ENCODE peak calls at places on chromosomes 2 and 18, in ten cellular contexts. One of them, this sample, is unnamed.

GRCh38 chr2:145020694-145021093 is 500.8 kb upstream of the ZEB2 start:
- DNase-seq in AG04449: no peak
- DNase-seq in gastrocnemius medialis: no peak
- DNase-seq in heart left ventricle: no peak
- DNase-seq in AG04450: no peak
- DNase-seq in PC-9: no peak
- DNase-seq in lower lobe of right lung: no peak
- DNase-seq in mammary epithelial cell: no peak
- DNase-seq in endodermal cell: no peak
- DNase-seq in heart right ventricle: no peak
- DNase-seq in this sample: no peak

GRCh38 chr2:164657129-164657528 is 35.8 kb upstream of the GRB14 start:
- DNase-seq in AG04449: peak
- DNase-seq in gastrocnemius medialis: no peak
- DNase-seq in heart left ventricle: no peak
- DNase-seq in AG04450: peak
- DNase-seq in PC-9: no peak
- DNase-seq in lower lobe of right lung: no peak
- DNase-seq in mammary epithelial cell: peak
- DNase-seq in endodermal cell: no peak
- DNase-seq in heart right ventricle: no peak
- DNase-seq in this sample: no peak

GRCh38 chr18:54515149-54515548 is 75.9 kb upstream of the DYNAP start:
- DNase-seq in AG04449: no peak
- DNase-seq in gastrocnemius medialis: no peak
- DNase-seq in heart left ventricle: no peak
- DNase-seq in AG04450: no peak
- DNase-seq in PC-9: no peak
- DNase-seq in lower lobe of right lung: no peak
- DNase-seq in mammary epithelial cell: no peak
- DNase-seq in endodermal cell: no peak
- DNase-seq in heart right ventricle: no peak
- DNase-seq in this sample: no peak

GRCh38 chr2:74092236-74092635 is 55.5 kb downstream of the BOLA3 start:
- DNase-seq in AG04449: no peak
- DNase-seq in gastrocnemius medialis: no peak
- DNase-seq in heart left ventricle: no peak
- DNase-seq in AG04450: no peak
- DNase-seq in PC-9: no peak
- DNase-seq in lower lobe of right lung: no peak
- DNase-seq in mammary epithelial cell: no peak
- DNase-seq in endodermal cell: no peak
- DNase-seq in heart right ventricle: no peak
- DNase-seq in this sample: no peak

GRCh38 chr2:71608441-71608840 is 155.1 kb downstream of the DYSF start:
- DNase-seq in AG04449: no peak
- DNase-seq in gastrocnemius medialis: peak
- DNase-seq in heart left ventricle: peak
- DNase-seq in AG04450: no peak
- DNase-seq in PC-9: no peak
- DNase-seq in lower lobe of right lung: no peak
- DNase-seq in mammary epithelial cell: no peak
- DNase-seq in endodermal cell: peak
- DNase-seq in heart right ventricle: no peak
- DNase-seq in this sample: no peak

GRCh38 chr2:57396364-57397098 is 650.1 kb upstream of the VRK2 start:
- DNase-seq in AG04449: no peak
- DNase-seq in gastrocnemius medialis: no peak
- DNase-seq in heart left ventricle: no peak
- DNase-seq in AG04450: no peak
- DNase-seq in PC-9: no peak
- DNase-seq in lower lobe of right lung: no peak
- DNase-seq in mammary epithelial cell: no peak
- DNase-seq in endodermal cell: peak
- DNase-seq in heart right ventricle: no peak
- DNase-seq in this sample: no peak

GRCh38 chr2:193808877-193809276 is 1614.1 kb upstream of the TMEFF2 start:
- DNase-seq in AG04449: no peak
- DNase-seq in gastrocnemius medialis: no peak
- DNase-seq in heart left ventricle: no peak
- DNase-seq in AG04450: no peak
- DNase-seq in PC-9: no peak
- DNase-seq in lower lobe of right lung: no peak
- DNase-seq in mammary epithelial cell: peak
- DNase-seq in endodermal cell: no peak
- DNase-seq in heart right ventricle: no peak
- DNase-seq in this sample: no peak

GRCh38 chr2:106097370-106098000 is 96.6 kb downstream of the UXS1 start:
- DNase-seq in AG04449: no peak
- DNase-seq in gastrocnemius medialis: no peak
- DNase-seq in heart left ventricle: no peak
- DNase-seq in AG04450: no peak
- DNase-seq in PC-9: no peak
- DNase-seq in lower lobe of right lung: no peak
- DNase-seq in mammary epithelial cell: no peak
- DNase-seq in endodermal cell: no peak
- DNase-seq in heart right ventricle: no peak
- DNase-seq in this sample: no peak

GRCh38 chr2:53842891-53843290 is 16.9 kb downstream of the GPR75 start:
- DNase-seq in AG04449: no peak
- DNase-seq in gastrocnemius medialis: peak
- DNase-seq in heart left ventricle: no peak
- DNase-seq in AG04450: no peak
- DNase-seq in PC-9: no peak
- DNase-seq in lower lobe of right lung: no peak
- DNase-seq in mammary epithelial cell: peak
- DNase-seq in endodermal cell: no peak
- DNase-seq in heart right ventricle: no peak
- DNase-seq in this sample: no peak

GRCh38 chr2:220504890-220505564 is 877.6 kb downstream of the SLC4A3 start:
- DNase-seq in AG04449: no peak
- DNase-seq in gastrocnemius medialis: no peak
- DNase-seq in heart left ventricle: no peak
- DNase-seq in AG04450: no peak
- DNase-seq in PC-9: peak
- DNase-seq in lower lobe of right lung: no peak
- DNase-seq in mammary epithelial cell: peak
- DNase-seq in endodermal cell: peak
- DNase-seq in heart right ventricle: no peak
- DNase-seq in this sample: peak

GRCh38 chr18:71223487-71223886 is 934.6 kb downstream of the SOCS6 start:
- DNase-seq in AG04449: no peak
- DNase-seq in gastrocnemius medialis: no peak
- DNase-seq in heart left ventricle: no peak
- DNase-seq in AG04450: no peak
- DNase-seq in PC-9: no peak
- DNase-seq in lower lobe of right lung: no peak
- DNase-seq in mammary epithelial cell: no peak
- DNase-seq in endodermal cell: no peak
- DNase-seq in heart right ventricle: no peak
- DNase-seq in this sample: no peak

GRCh38 chr2:143717053-143717452 is 587.8 kb downstream of the ARHGAP15 start:
- DNase-seq in AG04449: no peak
- DNase-seq in gastrocnemius medialis: no peak
- DNase-seq in heart left ventricle: no peak
- DNase-seq in AG04450: no peak
- DNase-seq in PC-9: no peak
- DNase-seq in lower lobe of right lung: no peak
- DNase-seq in mammary epithelial cell: no peak
- DNase-seq in endodermal cell: no peak
- DNase-seq in heart right ventricle: no peak
- DNase-seq in this sample: no peak

GRCh38 chr2:85788603-85789002 is 34.8 kb downstream of the ATOH8 start:
- DNase-seq in AG04449: no peak
- DNase-seq in gastrocnemius medialis: no peak
- DNase-seq in heart left ventricle: no peak
- DNase-seq in AG04450: no peak
- DNase-seq in PC-9: no peak
- DNase-seq in lower lobe of right lung: no peak
- DNase-seq in mammary epithelial cell: no peak
- DNase-seq in endodermal cell: no peak
- DNase-seq in heart right ventricle: no peak
- DNase-seq in this sample: no peak

DNA sequence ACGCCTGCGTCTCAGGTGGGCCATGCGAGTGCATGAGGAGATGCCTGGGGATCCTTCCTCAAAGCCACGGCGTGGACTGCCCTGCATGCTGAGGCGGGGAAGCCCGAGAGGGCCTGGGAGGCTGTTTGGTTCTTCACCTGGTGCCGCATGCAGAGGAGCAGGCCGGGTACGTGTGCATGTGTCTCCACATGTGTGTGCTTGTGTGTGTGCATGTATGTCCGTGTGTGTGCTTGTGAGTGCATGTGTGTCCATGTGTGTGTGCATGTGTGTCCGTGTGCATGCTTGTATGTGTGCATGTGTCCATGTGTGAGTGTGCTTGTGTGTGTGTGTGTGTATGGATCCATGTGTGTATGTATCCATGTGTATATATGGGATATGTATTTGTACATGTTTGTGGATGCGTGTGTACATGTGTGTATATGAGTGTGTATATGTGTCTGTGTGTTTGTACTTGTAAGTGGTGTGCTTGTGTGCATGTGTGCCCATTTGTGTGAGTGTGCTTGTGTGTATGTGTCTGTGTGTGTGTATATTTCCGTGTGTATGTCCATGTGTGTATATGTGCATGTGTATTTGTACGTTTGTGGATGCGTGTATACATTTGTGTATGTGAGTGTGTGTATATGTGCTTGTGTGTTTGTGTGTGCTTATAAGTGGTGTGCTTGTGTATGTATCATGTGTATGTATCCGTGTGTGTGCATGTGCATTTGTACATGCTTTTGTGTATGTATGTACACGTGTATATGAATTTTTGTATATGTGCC is 79.0 kb downstream of the PTGR3 start:
- DNase-seq in AG04449: no peak
- DNase-seq in gastrocnemius medialis: no peak
- DNase-seq in heart left ventricle: no peak
- DNase-seq in AG04450: no peak
- DNase-seq in PC-9: no peak
- DNase-seq in lower lobe of right lung: no peak
- DNase-seq in mammary epithelial cell: no peak
- DNase-seq in endodermal cell: no peak
- DNase-seq in heart right ventricle: no peak
- DNase-seq in this sample: no peak
- H3K4me3 ChIP-seq in AG04449: no peak
- H3K4me3 ChIP-seq in gastrocnemius medialis: no peak
- H3K4me3 ChIP-seq in heart left ventricle: no peak
- H3K4me3 ChIP-seq in AG04450: no peak
- H3K4me3 ChIP-seq in PC-9: no peak
- H3K4me3 ChIP-seq in lower lobe of right lung: no peak
- H3K4me3 ChIP-seq in mammary epithelial cell: no peak
- H3K4me3 ChIP-seq in endodermal cell: no peak
- H3K4me3 ChIP-seq in heart right ventricle: no peak
- H3K4me3 ChIP-seq in this sample: no peak

GRCh38 chr2:228798931-228799588 is 472.0 kb downstream of the PID1 start:
- DNase-seq in AG04449: no peak
- DNase-seq in gastrocnemius medialis: no peak
- DNase-seq in heart left ventricle: no peak
- DNase-seq in AG04450: no peak
- DNase-seq in PC-9: no peak
- DNase-seq in lower lobe of right lung: no peak
- DNase-seq in mammary epithelial cell: no peak
- DNase-seq in endodermal cell: no peak
- DNase-seq in heart right ventricle: no peak
- DNase-seq in this sample: no peak

DNA sequence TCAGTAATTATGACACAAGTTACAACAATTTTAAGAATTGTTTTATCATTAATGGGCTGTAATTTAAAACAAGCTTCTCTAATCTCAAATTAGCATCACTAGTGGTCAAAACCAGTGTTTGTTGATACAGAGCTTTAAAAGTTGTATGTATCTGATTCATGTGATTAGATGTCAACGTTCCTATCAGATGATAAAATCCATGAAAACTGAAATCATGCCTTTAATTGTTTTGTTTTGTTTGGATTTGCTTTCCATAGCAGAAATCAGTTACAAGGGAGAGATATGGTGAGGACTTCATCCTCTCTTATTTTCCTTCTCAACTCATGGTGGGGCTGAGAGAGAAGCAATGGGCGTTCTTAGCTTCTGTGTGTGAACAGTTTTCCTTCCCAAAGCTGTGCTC is 469.6 kb downstream of the PID1 start:
- DNase-seq in AG04449: no peak
- DNase-seq in gastrocnemius medialis: no peak
- DNase-seq in heart left ventricle: no peak
- DNase-seq in AG04450: no peak
- DNase-seq in PC-9: no peak
- DNase-seq in lower lobe of right lung: no peak
- DNase-seq in mammary epithelial cell: no peak
- DNase-seq in endodermal cell: no peak
- DNase-seq in heart right ventricle: no peak
- DNase-seq in this sample: no peak
- TF ChIP-seq CTCF in AG04449: no peak
- TF ChIP-seq CTCF in gastrocnemius medialis: no peak
- TF ChIP-seq CTCF in heart left ventricle: no peak
- TF ChIP-seq CTCF in AG04450: no peak
- TF ChIP-seq CTCF in PC-9: no peak
- TF ChIP-seq CTCF in lower lobe of right lung: no peak
- TF ChIP-seq CTCF in mammary epithelial cell: no peak
- TF ChIP-seq CTCF in endodermal cell: no peak
- TF ChIP-seq CTCF in heart right ventricle: no peak
- TF ChIP-seq CTCF in this sample: no peak

DNA sequence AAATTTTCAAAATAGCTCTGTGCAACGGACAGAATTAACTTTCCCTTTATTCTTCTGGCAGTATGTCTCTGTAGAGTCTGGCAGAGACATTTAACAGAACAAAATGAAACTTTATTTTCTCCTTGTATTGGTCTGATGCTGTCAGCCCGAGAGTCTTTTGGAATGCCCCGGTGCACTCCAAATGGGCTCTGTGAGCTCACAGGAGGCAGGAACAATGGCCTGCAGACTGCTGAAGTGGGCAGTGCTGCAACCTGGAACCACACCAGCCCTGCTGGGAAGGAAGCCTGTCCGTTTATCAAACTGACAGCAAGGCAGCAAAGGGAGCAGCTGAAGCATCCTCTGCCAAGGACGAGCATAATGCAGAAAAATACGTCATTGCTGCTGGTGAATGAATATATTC is 207.8 kb upstream of the TANK start:
- DNase-seq in AG04449: no peak
- DNase-seq in gastrocnemius medialis: peak
- DNase-seq in heart left ventricle: peak
- DNase-seq in AG04450: peak
- DNase-seq in PC-9: no peak
- DNase-seq in lower lobe of right lung: peak
- DNase-seq in mammary epithelial cell: no peak
- DNase-seq in endodermal cell: no peak
- DNase-seq in heart right ventricle: peak
- DNase-seq in this sample: no peak
- H3K4me3 ChIP-seq in AG04449: no peak
- H3K4me3 ChIP-seq in gastrocnemius medialis: no peak
- H3K4me3 ChIP-seq in heart left ventricle: peak
- H3K4me3 ChIP-seq in AG04450: peak
- H3K4me3 ChIP-seq in PC-9: no peak
- H3K4me3 ChIP-seq in lower lobe of right lung: peak
- H3K4me3 ChIP-seq in mammary epithelial cell: no peak
- H3K4me3 ChIP-seq in endodermal cell: no peak
- H3K4me3 ChIP-seq in heart right ventricle: no peak
- H3K4me3 ChIP-seq in this sample: no peak

DNA sequence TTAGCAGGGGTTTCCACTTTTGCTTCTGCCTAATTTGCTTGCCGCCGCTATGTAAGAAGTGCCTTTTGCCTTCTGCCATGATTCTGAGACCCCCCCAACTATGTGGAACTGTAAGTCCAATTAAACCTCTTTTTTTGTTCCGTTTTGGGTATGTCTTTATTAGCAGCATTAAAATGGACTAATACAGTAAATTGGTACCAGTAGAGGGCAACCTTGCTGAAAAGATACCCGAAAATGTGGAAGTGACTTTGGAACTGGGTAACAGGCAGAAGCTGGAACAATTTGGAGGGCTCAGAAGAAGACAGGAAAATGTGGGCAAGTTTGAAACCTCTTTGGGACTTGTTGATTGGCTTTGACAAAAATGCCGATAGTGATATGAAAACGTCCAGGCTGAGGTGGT is 216.1 kb upstream of the FSIP2 start:
- DNase-seq in AG04449: no peak
- DNase-seq in gastrocnemius medialis: no peak
- DNase-seq in heart left ventricle: no peak
- DNase-seq in AG04450: no peak
- DNase-seq in PC-9: no peak
- DNase-seq in lower lobe of right lung: no peak
- DNase-seq in mammary epithelial cell: no peak
- DNase-seq in endodermal cell: no peak
- DNase-seq in heart right ventricle: no peak
- DNase-seq in this sample: no peak
- TF ChIP-seq CTCF in AG04449: no peak
- TF ChIP-seq CTCF in gastrocnemius medialis: no peak
- TF ChIP-seq CTCF in heart left ventricle: no peak
- TF ChIP-seq CTCF in AG04450: no peak
- TF ChIP-seq CTCF in PC-9: peak
- TF ChIP-seq CTCF in lower lobe of right lung: no peak
- TF ChIP-seq CTCF in mammary epithelial cell: no peak
- TF ChIP-seq CTCF in endodermal cell: peak
- TF ChIP-seq CTCF in heart right ventricle: no peak
- TF ChIP-seq CTCF in this sample: peak